ENCODE peak calls at places on chromosomes 11 and 22, in nine cellular contexts. One of them, this sample, is unnamed.

GRCh38 chr11:124798991-124799383 is 1.2 kb downstream of the MSANTD2 start:
- DNase-seq in A549: no peak
- DNase-seq in naive thymus-derived CD8-positive, alpha-beta T cell: no peak
- DNase-seq in HAP-1: peak
- DNase-seq in Daoy: peak
- DNase-seq in H54: no peak
- DNase-seq in nephron progenitor cell: peak
- DNase-seq in sigmoid colon: no peak
- DNase-seq in stimulated activated CD4-positive, alpha-beta T cell treated with anti-CD3 and anti-CD28 coated beads, Interleukin-4, amount 100 ng/mL, for 1 hour: no peak
- DNase-seq in this sample: peak

GRCh38 chr22:46660604-46661201 is 40.5 kb downstream of the GRAMD4 start:
- DNase-seq in A549: no peak
- DNase-seq in naive thymus-derived CD8-positive, alpha-beta T cell: no peak
- DNase-seq in HAP-1: no peak
- DNase-seq in Daoy: no peak
- DNase-seq in H54: no peak
- DNase-seq in nephron progenitor cell: no peak
- DNase-seq in sigmoid colon: no peak
- DNase-seq in stimulated activated CD4-positive, alpha-beta T cell treated with anti-CD3 and anti-CD28 coated beads, Interleukin-4, amount 100 ng/mL, for 1 hour: no peak
- DNase-seq in this sample: no peak

GRCh38 chr11:66978717-66979116 is 3.6 kb downstream of the C11orf86 start:
- DNase-seq in A549: no peak
- DNase-seq in naive thymus-derived CD8-positive, alpha-beta T cell: no peak
- DNase-seq in HAP-1: no peak
- DNase-seq in Daoy: no peak
- DNase-seq in H54: no peak
- DNase-seq in nephron progenitor cell: no peak
- DNase-seq in sigmoid colon: no peak
- DNase-seq in stimulated activated CD4-positive, alpha-beta T cell treated with anti-CD3 and anti-CD28 coated beads, Interleukin-4, amount 100 ng/mL, for 1 hour: no peak
- DNase-seq in this sample: no peak

GRCh38 chr22:20001082-20001638 is 15.5 kb downstream of the ARVCF start:
- DNase-seq in A549: no peak
- DNase-seq in naive thymus-derived CD8-positive, alpha-beta T cell: no peak
- DNase-seq in HAP-1: no peak
- DNase-seq in Daoy: no peak
- DNase-seq in H54: no peak
- DNase-seq in nephron progenitor cell: no peak
- DNase-seq in sigmoid colon: no peak
- DNase-seq in stimulated activated CD4-positive, alpha-beta T cell treated with anti-CD3 and anti-CD28 coated beads, Interleukin-4, amount 100 ng/mL, for 1 hour: no peak
- DNase-seq in this sample: no peak

GRCh38 chr22:38176170-38176741 is 5.4 kb downstream of the PLA2G6 start:
- DNase-seq in A549: no peak
- DNase-seq in naive thymus-derived CD8-positive, alpha-beta T cell: no peak
- DNase-seq in HAP-1: no peak
- DNase-seq in Daoy: peak
- DNase-seq in H54: no peak
- DNase-seq in nephron progenitor cell: no peak
- DNase-seq in sigmoid colon: peak
- DNase-seq in stimulated activated CD4-positive, alpha-beta T cell treated with anti-CD3 and anti-CD28 coated beads, Interleukin-4, amount 100 ng/mL, for 1 hour: no peak
- DNase-seq in this sample: no peak

GRCh38 chr22:23072911-23073491 is 2.7 kb downstream of the GNAZ start:
- DNase-seq in A549: no peak
- DNase-seq in naive thymus-derived CD8-positive, alpha-beta T cell: no peak
- DNase-seq in HAP-1: no peak
- DNase-seq in Daoy: peak
- DNase-seq in H54: no peak
- DNase-seq in nephron progenitor cell: no peak
- DNase-seq in sigmoid colon: peak
- DNase-seq in stimulated activated CD4-positive, alpha-beta T cell treated with anti-CD3 and anti-CD28 coated beads, Interleukin-4, amount 100 ng/mL, for 1 hour: no peak
- DNase-seq in this sample: no peak

GRCh38 chr22:23239429-23239828 is 59.1 kb downstream of the BCR start:
- DNase-seq in A549: no peak
- DNase-seq in naive thymus-derived CD8-positive, alpha-beta T cell: no peak
- DNase-seq in HAP-1: no peak
- DNase-seq in Daoy: no peak
- DNase-seq in H54: no peak
- DNase-seq in nephron progenitor cell: no peak
- DNase-seq in sigmoid colon: no peak
- DNase-seq in stimulated activated CD4-positive, alpha-beta T cell treated with anti-CD3 and anti-CD28 coated beads, Interleukin-4, amount 100 ng/mL, for 1 hour: no peak
- DNase-seq in this sample: no peak

GRCh38 chr22:38704568-38705234 is 1.0 kb upstream of the GTPBP1 start:
- DNase-seq in A549: no peak
- DNase-seq in naive thymus-derived CD8-positive, alpha-beta T cell: no peak
- DNase-seq in HAP-1: peak
- DNase-seq in Daoy: no peak
- DNase-seq in H54: no peak
- DNase-seq in nephron progenitor cell: no peak
- DNase-seq in sigmoid colon: no peak
- DNase-seq in stimulated activated CD4-positive, alpha-beta T cell treated with anti-CD3 and anti-CD28 coated beads, Interleukin-4, amount 100 ng/mL, for 1 hour: no peak
- DNase-seq in this sample: peak

GRCh38 chr11:72750556-72751292 is 1.5 kb downstream of the ARAP1 start:
- DNase-seq in A549: no peak
- DNase-seq in naive thymus-derived CD8-positive, alpha-beta T cell: no peak
- DNase-seq in HAP-1: peak
- DNase-seq in Daoy: no peak
- DNase-seq in H54: no peak
- DNase-seq in nephron progenitor cell: no peak
- DNase-seq in sigmoid colon: no peak
- DNase-seq in stimulated activated CD4-positive, alpha-beta T cell treated with anti-CD3 and anti-CD28 coated beads, Interleukin-4, amount 100 ng/mL, for 1 hour: no peak
- DNase-seq in this sample: peak

GRCh38 chr11:116871248-116871647 is 33.8 kb upstream of the APOA1 start:
- DNase-seq in A549: no peak
- DNase-seq in naive thymus-derived CD8-positive, alpha-beta T cell: no peak
- DNase-seq in HAP-1: no peak
- DNase-seq in Daoy: peak
- DNase-seq in H54: peak
- DNase-seq in nephron progenitor cell: no peak
- DNase-seq in sigmoid colon: no peak
- DNase-seq in stimulated activated CD4-positive, alpha-beta T cell treated with anti-CD3 and anti-CD28 coated beads, Interleukin-4, amount 100 ng/mL, for 1 hour: no peak
- DNase-seq in this sample: no peak

GRCh38 chr11:118929496-118930151 is 3.9 kb upstream of the BCL9L start:
- DNase-seq in A549: peak
- DNase-seq in naive thymus-derived CD8-positive, alpha-beta T cell: peak
- DNase-seq in HAP-1: peak
- DNase-seq in Daoy: peak
- DNase-seq in H54: no peak
- DNase-seq in nephron progenitor cell: peak
- DNase-seq in sigmoid colon: peak
- DNase-seq in stimulated activated CD4-positive, alpha-beta T cell treated with anti-CD3 and anti-CD28 coated beads, Interleukin-4, amount 100 ng/mL, for 1 hour: peak
- DNase-seq in this sample: peak

GRCh38 chr22:41048791-41049717 is 43.3 kb upstream of the EP300 start:
- DNase-seq in A549: no peak
- DNase-seq in naive thymus-derived CD8-positive, alpha-beta T cell: no peak
- DNase-seq in HAP-1: peak
- DNase-seq in Daoy: peak
- DNase-seq in H54: no peak
- DNase-seq in nephron progenitor cell: peak
- DNase-seq in sigmoid colon: peak
- DNase-seq in stimulated activated CD4-positive, alpha-beta T cell treated with anti-CD3 and anti-CD28 coated beads, Interleukin-4, amount 100 ng/mL, for 1 hour: no peak
- DNase-seq in this sample: peak

GRCh38 chr22:41951898-41952474 is at the start of gene SMIM45:
- DNase-seq in A549: no peak
- DNase-seq in naive thymus-derived CD8-positive, alpha-beta T cell: no peak
- DNase-seq in HAP-1: no peak
- DNase-seq in Daoy: no peak
- DNase-seq in H54: no peak
- DNase-seq in nephron progenitor cell: no peak
- DNase-seq in sigmoid colon: no peak
- DNase-seq in stimulated activated CD4-positive, alpha-beta T cell treated with anti-CD3 and anti-CD28 coated beads, Interleukin-4, amount 100 ng/mL, for 1 hour: no peak
- DNase-seq in this sample: peak

GRCh38 chr11:68878022-68878421 is 25.6 kb downstream of the MRPL21 start:
- DNase-seq in A549: no peak
- DNase-seq in naive thymus-derived CD8-positive, alpha-beta T cell: no peak
- DNase-seq in HAP-1: no peak
- DNase-seq in Daoy: no peak
- DNase-seq in H54: no peak
- DNase-seq in nephron progenitor cell: no peak
- DNase-seq in sigmoid colon: no peak
- DNase-seq in stimulated activated CD4-positive, alpha-beta T cell treated with anti-CD3 and anti-CD28 coated beads, Interleukin-4, amount 100 ng/mL, for 1 hour: no peak
- DNase-seq in this sample: no peak

GRCh38 chr11:61552108-61552635 is 28.7 kb downstream of the SYT7 start:
- DNase-seq in A549: no peak
- DNase-seq in naive thymus-derived CD8-positive, alpha-beta T cell: no peak
- DNase-seq in HAP-1: no peak
- DNase-seq in Daoy: no peak
- DNase-seq in H54: peak
- DNase-seq in nephron progenitor cell: no peak
- DNase-seq in sigmoid colon: no peak
- DNase-seq in stimulated activated CD4-positive, alpha-beta T cell treated with anti-CD3 and anti-CD28 coated beads, Interleukin-4, amount 100 ng/mL, for 1 hour: no peak
- DNase-seq in this sample: no peak

GRCh38 chr11:122202161-122202950 is 86.3 kb upstream of the BLID start:
- DNase-seq in A549: no peak
- DNase-seq in naive thymus-derived CD8-positive, alpha-beta T cell: no peak
- DNase-seq in HAP-1: no peak
- DNase-seq in Daoy: peak
- DNase-seq in H54: no peak
- DNase-seq in nephron progenitor cell: peak
- DNase-seq in sigmoid colon: peak
- DNase-seq in stimulated activated CD4-positive, alpha-beta T cell treated with anti-CD3 and anti-CD28 coated beads, Interleukin-4, amount 100 ng/mL, for 1 hour: no peak
- DNase-seq in this sample: peak

GRCh38 chr11:128664286-128664685 is 29.6 kb upstream of the FLI1 start:
- DNase-seq in A549: no peak
- DNase-seq in naive thymus-derived CD8-positive, alpha-beta T cell: no peak
- DNase-seq in HAP-1: no peak
- DNase-seq in Daoy: no peak
- DNase-seq in H54: no peak
- DNase-seq in nephron progenitor cell: no peak
- DNase-seq in sigmoid colon: no peak
- DNase-seq in stimulated activated CD4-positive, alpha-beta T cell treated with anti-CD3 and anti-CD28 coated beads, Interleukin-4, amount 100 ng/mL, for 1 hour: no peak
- DNase-seq in this sample: no peak

GRCh38 chr11:12539570-12539969 is 134.7 kb upstream of the TEAD1 start:
- DNase-seq in A549: no peak
- DNase-seq in naive thymus-derived CD8-positive, alpha-beta T cell: no peak
- DNase-seq in HAP-1: no peak
- DNase-seq in Daoy: peak
- DNase-seq in H54: peak
- DNase-seq in nephron progenitor cell: no peak
- DNase-seq in sigmoid colon: no peak
- DNase-seq in stimulated activated CD4-positive, alpha-beta T cell treated with anti-CD3 and anti-CD28 coated beads, Interleukin-4, amount 100 ng/mL, for 1 hour: no peak
- DNase-seq in this sample: no peak

GRCh38 chr22:31947296-31947695 is 3.0 kb downstream of the YWHAH start:
- DNase-seq in A549: peak
- DNase-seq in naive thymus-derived CD8-positive, alpha-beta T cell: peak
- DNase-seq in HAP-1: no peak
- DNase-seq in Daoy: no peak
- DNase-seq in H54: no peak
- DNase-seq in nephron progenitor cell: no peak
- DNase-seq in sigmoid colon: no peak
- DNase-seq in stimulated activated CD4-positive, alpha-beta T cell treated with anti-CD3 and anti-CD28 coated beads, Interleukin-4, amount 100 ng/mL, for 1 hour: no peak
- DNase-seq in this sample: no peak

GRCh38 chr11:65551572-65552398 is 6.4 kb downstream of the LTBP3 start:
- DNase-seq in A549: peak
- DNase-seq in naive thymus-derived CD8-positive, alpha-beta T cell: peak
- DNase-seq in HAP-1: peak
- DNase-seq in Daoy: no peak
- DNase-seq in H54: no peak
- DNase-seq in nephron progenitor cell: peak
- DNase-seq in sigmoid colon: no peak
- DNase-seq in stimulated activated CD4-positive, alpha-beta T cell treated with anti-CD3 and anti-CD28 coated beads, Interleukin-4, amount 100 ng/mL, for 1 hour: peak
- DNase-seq in this sample: peak

GRCh38 chr11:82889133-82890001 is 10.9 kb downstream of the PRCP start:
- DNase-seq in A549: no peak
- DNase-seq in naive thymus-derived CD8-positive, alpha-beta T cell: no peak
- DNase-seq in HAP-1: peak
- DNase-seq in Daoy: no peak
- DNase-seq in H54: no peak
- DNase-seq in nephron progenitor cell: peak
- DNase-seq in sigmoid colon: no peak
- DNase-seq in stimulated activated CD4-positive, alpha-beta T cell treated with anti-CD3 and anti-CD28 coated beads, Interleukin-4, amount 100 ng/mL, for 1 hour: no peak
- DNase-seq in this sample: peak

GRCh38 chr11:64848779-64849599 is 4.5 kb upstream of the CDC42BPG start:
- DNase-seq in A549: no peak
- DNase-seq in naive thymus-derived CD8-positive, alpha-beta T cell: peak
- DNase-seq in HAP-1: peak
- DNase-seq in Daoy: no peak
- DNase-seq in H54: no peak
- DNase-seq in nephron progenitor cell: no peak
- DNase-seq in sigmoid colon: no peak
- DNase-seq in stimulated activated CD4-positive, alpha-beta T cell treated with anti-CD3 and anti-CD28 coated beads, Interleukin-4, amount 100 ng/mL, for 1 hour: no peak
- DNase-seq in this sample: no peak

GRCh38 chr11:109783017-109783416 is 310.2 kb upstream of the ZC3H12C start:
- DNase-seq in A549: no peak
- DNase-seq in naive thymus-derived CD8-positive, alpha-beta T cell: no peak
- DNase-seq in HAP-1: no peak
- DNase-seq in Daoy: no peak
- DNase-seq in H54: no peak
- DNase-seq in nephron progenitor cell: no peak
- DNase-seq in sigmoid colon: no peak
- DNase-seq in stimulated activated CD4-positive, alpha-beta T cell treated with anti-CD3 and anti-CD28 coated beads, Interleukin-4, amount 100 ng/mL, for 1 hour: no peak
- DNase-seq in this sample: peak

GRCh38 chr11:120248551-120249278 is 8.8 kb downstream of the POU2F3 start:
- DNase-seq in A549: no peak
- DNase-seq in naive thymus-derived CD8-positive, alpha-beta T cell: no peak
- DNase-seq in HAP-1: no peak
- DNase-seq in Daoy: peak
- DNase-seq in H54: peak
- DNase-seq in nephron progenitor cell: no peak
- DNase-seq in sigmoid colon: no peak
- DNase-seq in stimulated activated CD4-positive, alpha-beta T cell treated with anti-CD3 and anti-CD28 coated beads, Interleukin-4, amount 100 ng/mL, for 1 hour: no peak
- DNase-seq in this sample: peak

GRCh38 chr11:110349109-110349996 is 52.9 kb upstream of the RDX start:
- DNase-seq in A549: no peak
- DNase-seq in naive thymus-derived CD8-positive, alpha-beta T cell: no peak
- DNase-seq in HAP-1: no peak
- DNase-seq in Daoy: peak
- DNase-seq in H54: no peak
- DNase-seq in nephron progenitor cell: no peak
- DNase-seq in sigmoid colon: no peak
- DNase-seq in stimulated activated CD4-positive, alpha-beta T cell treated with anti-CD3 and anti-CD28 coated beads, Interleukin-4, amount 100 ng/mL, for 1 hour: peak
- DNase-seq in this sample: peak

GRCh38 chr22:44881246-44881600 is 128.6 kb downstream of the PHF21B start:
- DNase-seq in A549: no peak
- DNase-seq in naive thymus-derived CD8-positive, alpha-beta T cell: no peak
- DNase-seq in HAP-1: no peak
- DNase-seq in Daoy: no peak
- DNase-seq in H54: no peak
- DNase-seq in nephron progenitor cell: no peak
- DNase-seq in sigmoid colon: peak
- DNase-seq in stimulated activated CD4-positive, alpha-beta T cell treated with anti-CD3 and anti-CD28 coated beads, Interleukin-4, amount 100 ng/mL, for 1 hour: no peak
- DNase-seq in this sample: no peak

GRCh38 chr22:47391169-47392053 is 629.0 kb downstream of the TBC1D22A start:
- DNase-seq in A549: no peak
- DNase-seq in naive thymus-derived CD8-positive, alpha-beta T cell: no peak
- DNase-seq in HAP-1: no peak
- DNase-seq in Daoy: no peak
- DNase-seq in H54: no peak
- DNase-seq in nephron progenitor cell: no peak
- DNase-seq in sigmoid colon: peak
- DNase-seq in stimulated activated CD4-positive, alpha-beta T cell treated with anti-CD3 and anti-CD28 coated beads, Interleukin-4, amount 100 ng/mL, for 1 hour: no peak
- DNase-seq in this sample: no peak

GRCh38 chr11:46529086-46529905 is 64.5 kb downstream of the AMBRA1 start:
- DNase-seq in A549: peak
- DNase-seq in naive thymus-derived CD8-positive, alpha-beta T cell: peak
- DNase-seq in HAP-1: no peak
- DNase-seq in Daoy: peak
- DNase-seq in H54: peak
- DNase-seq in nephron progenitor cell: peak
- DNase-seq in sigmoid colon: peak
- DNase-seq in stimulated activated CD4-positive, alpha-beta T cell treated with anti-CD3 and anti-CD28 coated beads, Interleukin-4, amount 100 ng/mL, for 1 hour: peak
- DNase-seq in this sample: peak

GRCh38 chr11:114668109-114668508 is 10.2 kb upstream of the NXPE2 start:
- DNase-seq in A549: no peak
- DNase-seq in naive thymus-derived CD8-positive, alpha-beta T cell: no peak
- DNase-seq in HAP-1: no peak
- DNase-seq in Daoy: no peak
- DNase-seq in H54: no peak
- DNase-seq in nephron progenitor cell: no peak
- DNase-seq in sigmoid colon: no peak
- DNase-seq in stimulated activated CD4-positive, alpha-beta T cell treated with anti-CD3 and anti-CD28 coated beads, Interleukin-4, amount 100 ng/mL, for 1 hour: no peak
- DNase-seq in this sample: no peak

GRCh38 chr22:25919452-25919851 is 177.5 kb downstream of the MYO18B start:
- DNase-seq in A549: no peak
- DNase-seq in naive thymus-derived CD8-positive, alpha-beta T cell: no peak
- DNase-seq in HAP-1: no peak
- DNase-seq in Daoy: no peak
- DNase-seq in H54: no peak
- DNase-seq in nephron progenitor cell: no peak
- DNase-seq in sigmoid colon: no peak
- DNase-seq in stimulated activated CD4-positive, alpha-beta T cell treated with anti-CD3 and anti-CD28 coated beads, Interleukin-4, amount 100 ng/mL, for 1 hour: no peak
- DNase-seq in this sample: no peak

This sample was measured in A673.